ENCODE peak calls at places on chromosomes 16 and 17, in ten cellular contexts. One of them, this sample, is unnamed.

GRCh38 chr16:50276801-50277560 is 10.6 kb downstream of the ADCY7 start:
- DNase-seq in Panc1: peak
- DNase-seq in kidney: peak
- DNase-seq in fibroblast of lung: no peak
- DNase-seq in breast epithelium: no peak
- DNase-seq in ovary: no peak
- DNase-seq in foreskin keratinocyte: no peak
- DNase-seq in lower lobe of right lung: no peak
- DNase-seq in stomach: no peak
- DNase-seq in PC-3: peak
- DNase-seq in this sample: no peak

GRCh38 chr17:32156656-32157055 is 14.4 kb downstream of the RHOT1 start:
- DNase-seq in Panc1: no peak
- DNase-seq in kidney: no peak
- DNase-seq in fibroblast of lung: no peak
- DNase-seq in breast epithelium: no peak
- DNase-seq in ovary: no peak
- DNase-seq in foreskin keratinocyte: no peak
- DNase-seq in lower lobe of right lung: no peak
- DNase-seq in stomach: no peak
- DNase-seq in PC-3: no peak
- DNase-seq in this sample: no peak

GRCh38 chr16:30876867-30877266 is 17.0 kb downstream of the BCL7C start:
- DNase-seq in Panc1: no peak
- DNase-seq in kidney: no peak
- DNase-seq in fibroblast of lung: no peak
- DNase-seq in breast epithelium: no peak
- DNase-seq in ovary: no peak
- DNase-seq in foreskin keratinocyte: no peak
- DNase-seq in lower lobe of right lung: no peak
- DNase-seq in stomach: no peak
- DNase-seq in PC-3: no peak
- DNase-seq in this sample: no peak

GRCh38 chr17:55576237-55576998 is 65.2 kb upstream of the SMIM36 start:
- DNase-seq in Panc1: no peak
- DNase-seq in kidney: no peak
- DNase-seq in fibroblast of lung: peak
- DNase-seq in breast epithelium: no peak
- DNase-seq in ovary: peak
- DNase-seq in foreskin keratinocyte: peak
- DNase-seq in lower lobe of right lung: peak
- DNase-seq in stomach: no peak
- DNase-seq in PC-3: peak
- DNase-seq in this sample: peak

GRCh38 chr16:77307764-77308561 is 108.8 kb downstream of the SYCE1L start:
- DNase-seq in Panc1: no peak
- DNase-seq in kidney: no peak
- DNase-seq in fibroblast of lung: peak
- DNase-seq in breast epithelium: no peak
- DNase-seq in ovary: no peak
- DNase-seq in foreskin keratinocyte: peak
- DNase-seq in lower lobe of right lung: no peak
- DNase-seq in stomach: no peak
- DNase-seq in PC-3: peak
- DNase-seq in this sample: peak

GRCh38 chr17:34619687-34620217 is 40.4 kb downstream of the TMEM132E start:
- DNase-seq in Panc1: no peak
- DNase-seq in kidney: no peak
- DNase-seq in fibroblast of lung: no peak
- DNase-seq in breast epithelium: no peak
- DNase-seq in ovary: no peak
- DNase-seq in foreskin keratinocyte: no peak
- DNase-seq in lower lobe of right lung: no peak
- DNase-seq in stomach: no peak
- DNase-seq in PC-3: no peak
- DNase-seq in this sample: no peak

GRCh38 chr17:82962163-82962720 is 117.2 kb upstream of the METRNL start:
- DNase-seq in Panc1: no peak
- DNase-seq in kidney: peak
- DNase-seq in fibroblast of lung: peak
- DNase-seq in breast epithelium: no peak
- DNase-seq in ovary: no peak
- DNase-seq in foreskin keratinocyte: peak
- DNase-seq in lower lobe of right lung: no peak
- DNase-seq in stomach: peak
- DNase-seq in PC-3: peak
- DNase-seq in this sample: no peak

GRCh38 chr16:11670171-11671131 is 2.2 kb downstream of the SNN start:
- DNase-seq in Panc1: no peak
- DNase-seq in kidney: peak
- DNase-seq in fibroblast of lung: no peak
- DNase-seq in breast epithelium: peak
- DNase-seq in ovary: peak
- DNase-seq in foreskin keratinocyte: no peak
- DNase-seq in lower lobe of right lung: no peak
- DNase-seq in stomach: no peak
- DNase-seq in PC-3: no peak
- DNase-seq in this sample: no peak

GRCh38 chr17:81383504-81384421 is 11.5 kb upstream of the BAHCC1 start:
- DNase-seq in Panc1: no peak
- DNase-seq in kidney: no peak
- DNase-seq in fibroblast of lung: no peak
- DNase-seq in breast epithelium: no peak
- DNase-seq in ovary: peak
- DNase-seq in foreskin keratinocyte: no peak
- DNase-seq in lower lobe of right lung: no peak
- DNase-seq in stomach: no peak
- DNase-seq in PC-3: no peak
- DNase-seq in this sample: no peak

GRCh38 chr17:81384929-81385319 is 10.3 kb upstream of the BAHCC1 start:
- DNase-seq in Panc1: no peak
- DNase-seq in kidney: no peak
- DNase-seq in fibroblast of lung: no peak
- DNase-seq in breast epithelium: no peak
- DNase-seq in ovary: peak
- DNase-seq in foreskin keratinocyte: no peak
- DNase-seq in lower lobe of right lung: no peak
- DNase-seq in stomach: no peak
- DNase-seq in PC-3: no peak
- DNase-seq in this sample: no peak

GRCh38 chr17:81386646-81387234 is 8.5 kb upstream of the BAHCC1 start:
- DNase-seq in Panc1: no peak
- DNase-seq in kidney: peak
- DNase-seq in fibroblast of lung: no peak
- DNase-seq in breast epithelium: no peak
- DNase-seq in ovary: peak
- DNase-seq in foreskin keratinocyte: no peak
- DNase-seq in lower lobe of right lung: peak
- DNase-seq in stomach: peak
- DNase-seq in PC-3: no peak
- DNase-seq in this sample: no peak

GRCh38 chr17:81386141-81386645 is 9.1 kb upstream of the BAHCC1 start:
- DNase-seq in Panc1: no peak
- DNase-seq in kidney: peak
- DNase-seq in fibroblast of lung: no peak
- DNase-seq in breast epithelium: no peak
- DNase-seq in ovary: no peak
- DNase-seq in foreskin keratinocyte: no peak
- DNase-seq in lower lobe of right lung: no peak
- DNase-seq in stomach: no peak
- DNase-seq in PC-3: no peak
- DNase-seq in this sample: no peak

DNA sequence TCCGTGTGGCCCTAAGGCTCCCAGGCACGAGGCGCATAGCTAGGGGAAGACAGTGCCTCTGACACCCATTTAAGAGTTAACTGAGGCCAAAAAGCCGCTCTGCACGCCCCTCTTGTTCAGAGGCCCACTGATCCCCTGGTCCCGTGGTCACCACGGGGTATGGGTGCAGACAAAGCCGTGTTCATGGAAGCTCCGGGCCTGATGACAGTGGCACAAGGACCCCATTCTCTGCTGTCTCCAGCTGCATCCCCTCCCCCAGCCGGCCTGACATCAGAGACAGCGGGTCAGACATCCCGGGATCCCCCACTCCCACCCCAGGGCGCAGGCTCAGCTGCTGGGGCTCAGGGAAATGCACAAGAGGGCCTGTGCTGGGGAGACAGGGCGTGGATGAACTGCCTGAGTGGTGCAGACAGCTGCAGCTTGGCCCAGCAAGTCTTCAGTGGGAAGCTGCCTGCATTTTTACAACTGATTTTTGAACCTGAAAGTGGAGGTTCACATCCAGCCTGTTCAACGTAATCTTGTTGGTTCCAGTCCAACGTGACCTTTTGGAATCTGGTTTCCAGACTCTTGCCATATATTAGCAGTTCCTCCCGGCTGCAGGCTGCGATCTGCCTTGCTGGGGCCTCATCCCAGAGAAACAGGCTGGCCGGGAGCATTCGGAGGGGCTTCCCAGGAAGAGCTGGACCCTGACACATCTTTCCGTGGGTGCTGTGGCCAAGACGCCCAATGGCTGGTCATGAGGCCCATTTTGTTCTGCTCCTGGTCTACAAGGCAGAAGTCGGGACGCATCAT is 9.7 kb upstream of the BAHCC1 start:
- DNase-seq in Panc1: no peak
- DNase-seq in kidney: no peak
- DNase-seq in fibroblast of lung: peak
- DNase-seq in breast epithelium: no peak
- DNase-seq in ovary: peak
- DNase-seq in foreskin keratinocyte: no peak
- DNase-seq in lower lobe of right lung: no peak
- DNase-seq in stomach: no peak
- DNase-seq in PC-3: no peak
- DNase-seq in this sample: no peak
- H3K27ac ChIP-seq in Panc1: peak
- H3K27ac ChIP-seq in kidney: peak
- H3K27ac ChIP-seq in fibroblast of lung: no peak
- H3K27ac ChIP-seq in breast epithelium: peak
- H3K27ac ChIP-seq in ovary: peak
- H3K27ac ChIP-seq in foreskin keratinocyte: no peak
- H3K27ac ChIP-seq in lower lobe of right lung: peak
- H3K27ac ChIP-seq in stomach: peak
- H3K27ac ChIP-seq in PC-3: no peak
- H3K27ac ChIP-seq in this sample: peak

DNA sequence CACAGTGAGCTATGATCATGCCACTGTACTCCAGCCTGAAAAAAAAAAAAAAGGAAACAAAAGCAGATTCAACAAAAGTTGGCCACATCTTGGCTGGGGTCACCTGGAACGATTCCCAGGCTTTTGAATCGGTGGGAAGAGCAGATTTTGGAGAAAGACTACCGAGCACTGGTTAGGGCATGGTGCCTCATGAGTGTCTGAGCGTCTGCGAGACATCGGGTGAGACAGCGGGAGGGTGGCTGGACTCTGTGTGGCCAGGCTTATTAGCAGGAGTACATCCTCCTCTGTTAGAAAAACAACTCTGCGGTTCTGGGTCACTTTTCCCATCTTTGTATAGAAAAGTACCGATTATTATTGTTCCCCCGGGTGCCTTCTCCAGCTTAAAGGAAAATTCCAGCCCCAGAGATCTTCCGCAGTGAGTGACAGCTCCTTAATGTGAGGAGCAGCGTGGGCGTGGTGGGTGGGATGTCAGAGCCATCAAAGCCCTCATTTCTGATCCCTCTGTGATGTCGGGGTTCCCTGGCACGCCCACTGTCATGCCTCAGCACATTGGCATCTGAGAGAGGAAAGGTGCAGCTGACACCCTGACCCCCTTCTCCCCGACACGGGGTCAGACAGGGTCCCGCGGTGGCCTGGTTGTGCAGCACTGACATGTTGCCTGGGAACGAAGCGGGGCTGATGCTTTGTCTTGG is 6.9 kb downstream of the RGS9 start:
- DNase-seq in Panc1: no peak
- DNase-seq in kidney: no peak
- DNase-seq in fibroblast of lung: no peak
- DNase-seq in breast epithelium: no peak
- DNase-seq in ovary: no peak
- DNase-seq in foreskin keratinocyte: no peak
- DNase-seq in lower lobe of right lung: no peak
- DNase-seq in stomach: no peak
- DNase-seq in PC-3: no peak
- DNase-seq in this sample: no peak
- TF ChIP-seq CTCF in Panc1: no peak
- TF ChIP-seq CTCF in kidney: no peak
- TF ChIP-seq CTCF in fibroblast of lung: no peak
- TF ChIP-seq CTCF in breast epithelium: no peak
- TF ChIP-seq CTCF in ovary: no peak
- TF ChIP-seq CTCF in foreskin keratinocyte: no peak
- TF ChIP-seq CTCF in lower lobe of right lung: no peak
- TF ChIP-seq CTCF in stomach: no peak
- TF ChIP-seq CTCF in PC-3: no peak
- TF ChIP-seq CTCF in this sample: no peak

GRCh38 chr16:85453-85782 is 7.4 kb downstream of the MPG start:
- DNase-seq in Panc1: no peak
- DNase-seq in kidney: no peak
- DNase-seq in fibroblast of lung: no peak
- DNase-seq in breast epithelium: no peak
- DNase-seq in ovary: no peak
- DNase-seq in foreskin keratinocyte: no peak
- DNase-seq in lower lobe of right lung: no peak
- DNase-seq in stomach: no peak
- DNase-seq in PC-3: no peak
- DNase-seq in this sample: no peak
- H3K27ac ChIP-seq in Panc1: peak
- H3K27ac ChIP-seq in kidney: no peak
- H3K27ac ChIP-seq in fibroblast of lung: peak
- H3K27ac ChIP-seq in breast epithelium: peak
- H3K27ac ChIP-seq in ovary: no peak
- H3K27ac ChIP-seq in foreskin keratinocyte: no peak
- H3K27ac ChIP-seq in lower lobe of right lung: peak
- H3K27ac ChIP-seq in stomach: peak
- H3K27ac ChIP-seq in PC-3: peak
- H3K27ac ChIP-seq in this sample: peak

GRCh38 chr16:28108590-28109247 is 45.2 kb upstream of the GSG1L start:
- DNase-seq in Panc1: no peak
- DNase-seq in kidney: no peak
- DNase-seq in fibroblast of lung: no peak
- DNase-seq in breast epithelium: no peak
- DNase-seq in ovary: no peak
- DNase-seq in foreskin keratinocyte: no peak
- DNase-seq in lower lobe of right lung: no peak
- DNase-seq in stomach: peak
- DNase-seq in PC-3: no peak
- DNase-seq in this sample: no peak

GRCh38 chr16:28106467-28106866 is 43.0 kb upstream of the GSG1L start:
- DNase-seq in Panc1: no peak
- DNase-seq in kidney: no peak
- DNase-seq in fibroblast of lung: no peak
- DNase-seq in breast epithelium: no peak
- DNase-seq in ovary: no peak
- DNase-seq in foreskin keratinocyte: no peak
- DNase-seq in lower lobe of right lung: no peak
- DNase-seq in stomach: no peak
- DNase-seq in PC-3: peak
- DNase-seq in this sample: no peak

GRCh38 chr16:28105297-28105696 is 41.8 kb upstream of the GSG1L start:
- DNase-seq in Panc1: no peak
- DNase-seq in kidney: no peak
- DNase-seq in fibroblast of lung: no peak
- DNase-seq in breast epithelium: no peak
- DNase-seq in ovary: no peak
- DNase-seq in foreskin keratinocyte: no peak
- DNase-seq in lower lobe of right lung: no peak
- DNase-seq in stomach: no peak
- DNase-seq in PC-3: no peak
- DNase-seq in this sample: no peak

GRCh38 chr16:28105954-28106353 is 42.4 kb upstream of the GSG1L start:
- DNase-seq in Panc1: no peak
- DNase-seq in kidney: no peak
- DNase-seq in fibroblast of lung: no peak
- DNase-seq in breast epithelium: no peak
- DNase-seq in ovary: no peak
- DNase-seq in foreskin keratinocyte: no peak
- DNase-seq in lower lobe of right lung: no peak
- DNase-seq in stomach: no peak
- DNase-seq in PC-3: no peak
- DNase-seq in this sample: no peak

GRCh38 chr16:28107232-28107631 is 43.7 kb upstream of the GSG1L start:
- DNase-seq in Panc1: no peak
- DNase-seq in kidney: no peak
- DNase-seq in fibroblast of lung: no peak
- DNase-seq in breast epithelium: no peak
- DNase-seq in ovary: no peak
- DNase-seq in foreskin keratinocyte: peak
- DNase-seq in lower lobe of right lung: no peak
- DNase-seq in stomach: no peak
- DNase-seq in PC-3: no peak
- DNase-seq in this sample: no peak
- TF ChIP-seq CTCF in Panc1: no peak
- TF ChIP-seq CTCF in kidney: no peak
- TF ChIP-seq CTCF in fibroblast of lung: no peak
- TF ChIP-seq CTCF in breast epithelium: no peak
- TF ChIP-seq CTCF in ovary: no peak
- TF ChIP-seq CTCF in foreskin keratinocyte: no peak
- TF ChIP-seq CTCF in lower lobe of right lung: no peak
- TF ChIP-seq CTCF in stomach: no peak
- TF ChIP-seq CTCF in PC-3: no peak
- TF ChIP-seq CTCF in this sample: no peak

This sample was measured in RWPE1.